ENCODE peak calls at places on chromosomes 4 and X, in nine cellular contexts. One of them, this sample, is unnamed.

GRCh38 chr4:168735735-168736134 is 238.9 kb downstream of the PALLD start:
- DNase-seq in IMR-90: no peak
- DNase-seq in ACHN: no peak
- DNase-seq in suprapubic skin: no peak
- DNase-seq in LoVo: no peak
- DNase-seq in ureter: no peak
- DNase-seq in KBM-7: no peak
- DNase-seq in fibroblast of gingiva: no peak
- DNase-seq in T-helper 17 cell: no peak
- DNase-seq in this sample: no peak

GRCh38 chr4:17787315-17787714 is 5.9 kb upstream of the FAM184B start:
- DNase-seq in IMR-90: peak
- DNase-seq in ACHN: peak
- DNase-seq in suprapubic skin: no peak
- DNase-seq in LoVo: no peak
- DNase-seq in ureter: no peak
- DNase-seq in KBM-7: no peak
- DNase-seq in fibroblast of gingiva: peak
- DNase-seq in T-helper 17 cell: no peak
- DNase-seq in this sample: no peak

GRCh38 chr4:99763635-99764101 is 53.0 kb upstream of the DAPP1 start:
- DNase-seq in IMR-90: peak
- DNase-seq in ACHN: peak
- DNase-seq in suprapubic skin: no peak
- DNase-seq in LoVo: peak
- DNase-seq in ureter: no peak
- DNase-seq in KBM-7: no peak
- DNase-seq in fibroblast of gingiva: peak
- DNase-seq in T-helper 17 cell: no peak
- DNase-seq in this sample: peak

GRCh38 chr4:36065274-36065871 is 178.9 kb downstream of the ARAP2 start:
- DNase-seq in IMR-90: no peak
- DNase-seq in ACHN: no peak
- DNase-seq in suprapubic skin: no peak
- DNase-seq in LoVo: no peak
- DNase-seq in ureter: no peak
- DNase-seq in KBM-7: no peak
- DNase-seq in fibroblast of gingiva: no peak
- DNase-seq in T-helper 17 cell: no peak
- DNase-seq in this sample: no peak

GRCh38 chr4:133600008-133600407 is 450.9 kb downstream of the PCDH10 start:
- DNase-seq in IMR-90: no peak
- DNase-seq in ACHN: no peak
- DNase-seq in suprapubic skin: no peak
- DNase-seq in LoVo: no peak
- DNase-seq in ureter: no peak
- DNase-seq in KBM-7: peak
- DNase-seq in fibroblast of gingiva: no peak
- DNase-seq in T-helper 17 cell: no peak
- DNase-seq in this sample: no peak

GRCh38 chrX:115592997-115593734 is 32.2 kb downstream of the PLS3 start:
- DNase-seq in IMR-90: peak
- DNase-seq in ACHN: no peak
- DNase-seq in suprapubic skin: no peak
- DNase-seq in LoVo: no peak
- DNase-seq in ureter: no peak
- DNase-seq in KBM-7: no peak
- DNase-seq in fibroblast of gingiva: no peak
- DNase-seq in T-helper 17 cell: no peak
- DNase-seq in this sample: peak

GRCh38 chrX:71543316-71543715 is 10.4 kb downstream of the OGT start:
- DNase-seq in IMR-90: peak
- DNase-seq in ACHN: no peak
- DNase-seq in suprapubic skin: no peak
- DNase-seq in LoVo: no peak
- DNase-seq in ureter: no peak
- DNase-seq in KBM-7: no peak
- DNase-seq in fibroblast of gingiva: peak
- DNase-seq in T-helper 17 cell: no peak
- DNase-seq in this sample: peak

GRCh38 chr4:74377714-74378113 is 12.8 kb downstream of the EREG start:
- DNase-seq in IMR-90: no peak
- DNase-seq in ACHN: no peak
- DNase-seq in suprapubic skin: no peak
- DNase-seq in LoVo: no peak
- DNase-seq in ureter: no peak
- DNase-seq in KBM-7: no peak
- DNase-seq in fibroblast of gingiva: no peak
- DNase-seq in T-helper 17 cell: no peak
- DNase-seq in this sample: no peak

GRCh38 chrX:63920875-63921274 is 135.9 kb upstream of the ARHGEF9 start:
- DNase-seq in IMR-90: no peak
- DNase-seq in ACHN: no peak
- DNase-seq in suprapubic skin: no peak
- DNase-seq in LoVo: no peak
- DNase-seq in ureter: no peak
- DNase-seq in KBM-7: no peak
- DNase-seq in fibroblast of gingiva: no peak
- DNase-seq in T-helper 17 cell: no peak
- DNase-seq in this sample: no peak

GRCh38 chr4:19030048-19030447 is 1008.5 kb upstream of the LCORL start:
- DNase-seq in IMR-90: peak
- DNase-seq in ACHN: peak
- DNase-seq in suprapubic skin: no peak
- DNase-seq in LoVo: no peak
- DNase-seq in ureter: no peak
- DNase-seq in KBM-7: no peak
- DNase-seq in fibroblast of gingiva: no peak
- DNase-seq in T-helper 17 cell: no peak
- DNase-seq in this sample: no peak

GRCh38 chr4:22372958-22373357 is 142.9 kb downstream of the ADGRA3 start:
- DNase-seq in IMR-90: no peak
- DNase-seq in ACHN: no peak
- DNase-seq in suprapubic skin: no peak
- DNase-seq in LoVo: no peak
- DNase-seq in ureter: no peak
- DNase-seq in KBM-7: no peak
- DNase-seq in fibroblast of gingiva: no peak
- DNase-seq in T-helper 17 cell: no peak
- DNase-seq in this sample: no peak

GRCh38 chrX:139554367-139554766 is 23.8 kb downstream of the F9 start:
- DNase-seq in IMR-90: no peak
- DNase-seq in ACHN: no peak
- DNase-seq in suprapubic skin: no peak
- DNase-seq in LoVo: no peak
- DNase-seq in ureter: no peak
- DNase-seq in KBM-7: no peak
- DNase-seq in fibroblast of gingiva: no peak
- DNase-seq in T-helper 17 cell: no peak
- DNase-seq in this sample: no peak

GRCh38 chr4:577499-578450 is 1.7 kb upstream of the TMEM271 start:
- DNase-seq in IMR-90: no peak
- DNase-seq in ACHN: no peak
- DNase-seq in suprapubic skin: no peak
- DNase-seq in LoVo: no peak
- DNase-seq in ureter: no peak
- DNase-seq in KBM-7: peak
- DNase-seq in fibroblast of gingiva: no peak
- DNase-seq in T-helper 17 cell: no peak
- DNase-seq in this sample: peak

This sample was measured in AG10803.